ENCODE peak calls at places on chromosomes 6 and 20, in six cellular contexts. C, I, O, Q, D and P are unnamed samples.

GRCh38 chr6:40506956-40507355 is 80.2 kb downstream of the LRFN2 start:
- DNase-seq in C (no peak), I (no peak), O (no peak), Q (no peak), D (peak; percentile 9), P (no peak)

GRCh38 chr6:144160452-144160851 is 10.1 kb downstream of the STX11 start:
- DNase-seq in C (no peak), I (no peak), O (no peak), Q (no peak), D (no peak), P (no peak)

GRCh38 chr6:37551446-37551845 is 51.8 kb upstream of the CCDC167 start:
- DNase-seq in C (no peak), I (no peak), O (no peak), Q (no peak), D (no peak), P (no peak)

GRCh38 chr20:38208088-38208487 is 43.0 kb upstream of the TGM2 start:
- DNase-seq in C (peak; percentile 1), I (no peak), O (no peak), Q (no peak), D (no peak), P (peak; percentile 52)

GRCh38 chr6:154503576-154504501 is 6.6 kb downstream of the CNKSR3 start:
- DNase-seq in C (no peak), I (no peak), O (no peak), Q (no peak), D (no peak), P (no peak)

GRCh38 chr6:80094017-80094416 is 12.5 kb upstream of the BCKDHB start:
- DNase-seq in C (no peak), I (peak; percentile 24), O (no peak), Q (no peak), D (no peak), P (no peak)

GRCh38 chr6:37074053-37074827 is 68.8 kb downstream of the FGD2 start:
- DNase-seq in C (no peak), I (no peak), O (no peak), Q (no peak), D (no peak), P (no peak)

GRCh38 chr6:37110455-37111155 is 59.3 kb upstream of the PIM1 start:
- DNase-seq in C (no peak), I (no peak), O (peak; percentile 56), Q (no peak), D (no peak), P (no peak)

GRCh38 chr6:44969446-44970175 is 358.5 kb upstream of the RUNX2 start:
- DNase-seq in C (no peak), I (no peak), O (no peak), Q (no peak), D (no peak), P (no peak)

GRCh38 chr6:154984146-154984545 is 11.0 kb upstream of the TIAM2 start:
- DNase-seq in C (no peak), I (no peak), O (no peak), Q (no peak), D (no peak), P (no peak)

GRCh38 chr6:43243649-43244321 is 504 bp downstream of the TTBK1 start:
- DNase-seq in C (no peak), I (no peak), O (no peak), Q (no peak), D (no peak), P (no peak)

GRCh38 chr20:62791301-62792181 is 4.7 kb upstream of the MRGBP start:
- DNase-seq in C (peak; percentile 79), I (peak; percentile 87), O (peak; percentile 79), Q (peak; percentile 84), D (peak; percentile 83), P (no peak)

GRCh38 chr6:3819161-3820110 is 29.7 kb upstream of the FAM50B start:
- DNase-seq in C (no peak), I (no peak), O (no peak), Q (no peak), D (no peak), P (no peak)

GRCh38 chr6:158960046-158960445 is 40.0 kb downstream of the RSPH3 start:
- DNase-seq in C (no peak), I (no peak), O (no peak), Q (no peak), D (no peak), P (no peak)

GRCh38 chr6:157264701-157265100 is 58.6 kb downstream of the TMEM242 start:
- DNase-seq in C (no peak), I (no peak), O (no peak), Q (no peak), D (no peak), P (no peak)

DNA sequence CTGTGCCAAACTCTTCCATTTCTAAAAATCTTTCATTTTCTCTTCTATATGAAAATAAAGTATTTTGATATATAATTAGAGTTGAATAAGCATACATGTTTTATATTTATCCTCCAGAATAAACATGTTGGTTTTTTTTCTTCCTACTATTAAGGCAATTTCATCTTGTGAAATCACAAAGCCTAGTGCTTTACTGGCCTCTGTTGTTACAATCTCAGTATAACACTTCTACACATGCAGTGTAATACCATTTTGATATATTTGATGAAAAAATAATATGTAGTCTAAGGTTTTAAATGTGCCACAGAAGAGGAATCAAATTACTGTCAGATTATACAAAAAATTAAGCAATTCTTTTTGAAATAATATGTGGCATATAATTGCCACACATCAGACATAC is 225.3 kb upstream of the MANEA start:
- DNase-seq in C (no peak), I (no peak), O (no peak), Q (no peak), D (no peak), P (no peak)
- TF ChIP-seq CTCF in C (no peak), I (no peak), O (no peak), Q (no peak), D (no peak), P (peak; percentile 22)

GRCh38 chr6:106530026-106530425 is 99.3 kb downstream of the RTN4IP1 start:
- DNase-seq in C (no peak), I (no peak), O (no peak), Q (no peak), D (no peak), P (no peak)

GRCh38 chr6:106530502-106530901 is 98.8 kb downstream of the RTN4IP1 start:
- DNase-seq in C (no peak), I (no peak), O (no peak), Q (no peak), D (no peak), P (no peak)

GRCh38 chr6:106527979-106528378 is 101.3 kb downstream of the RTN4IP1 start:
- DNase-seq in C (no peak), I (no peak), O (no peak), Q (no peak), D (no peak), P (no peak)

GRCh38 chr6:106528521-106528920 is 100.8 kb downstream of the RTN4IP1 start:
- DNase-seq in C (no peak), I (no peak), O (no peak), Q (no peak), D (no peak), P (no peak)

GRCh38 chr6:106529438-106529837 is 99.9 kb downstream of the RTN4IP1 start:
- DNase-seq in C (no peak), I (no peak), O (no peak), Q (no peak), D (no peak), P (no peak)
- H3K4me3 ChIP-seq in C (no peak overlapping the region), I (no peak overlapping the region), O (no peak overlapping the region), Q (no peak overlapping the region), D (no peak overlapping the region), P (no peak overlapping the region)

GRCh38 chr6:32980488-32981038 is 12.2 kb downstream of the BRD2 start:
- DNase-seq in C (no peak), I (no peak), O (no peak), Q (no peak), D (no peak), P (no peak)
- H3K4me1 ChIP-seq in C (peaks cover 37% of the 10 kb centered on the region), I (peaks cover 21% of the 10 kb centered on the region), O (peaks cover 1% of the 10 kb centered on the region), Q (peaks cover 72% of the 10 kb centered on the region), D (peaks cover 36% of the 10 kb centered on the region), P (no peaks in the 10 kb centered on the region)

GRCh38 chr20:40880716-40881104 is 147.9 kb upstream of the TOP1 start:
- DNase-seq in C (no peak), I (no peak), O (no peak), Q (no peak), D (no peak), P (no peak)

GRCh38 chr20:40882173-40882572 is 146.4 kb upstream of the TOP1 start:
- DNase-seq in C (no peak), I (peak; percentile 90), O (no peak), Q (no peak), D (no peak), P (no peak)

GRCh38 chr20:40883097-40883496 is 145.5 kb upstream of the TOP1 start:
- DNase-seq in C (no peak), I (no peak), O (no peak), Q (no peak), D (no peak), P (no peak)

DNA sequence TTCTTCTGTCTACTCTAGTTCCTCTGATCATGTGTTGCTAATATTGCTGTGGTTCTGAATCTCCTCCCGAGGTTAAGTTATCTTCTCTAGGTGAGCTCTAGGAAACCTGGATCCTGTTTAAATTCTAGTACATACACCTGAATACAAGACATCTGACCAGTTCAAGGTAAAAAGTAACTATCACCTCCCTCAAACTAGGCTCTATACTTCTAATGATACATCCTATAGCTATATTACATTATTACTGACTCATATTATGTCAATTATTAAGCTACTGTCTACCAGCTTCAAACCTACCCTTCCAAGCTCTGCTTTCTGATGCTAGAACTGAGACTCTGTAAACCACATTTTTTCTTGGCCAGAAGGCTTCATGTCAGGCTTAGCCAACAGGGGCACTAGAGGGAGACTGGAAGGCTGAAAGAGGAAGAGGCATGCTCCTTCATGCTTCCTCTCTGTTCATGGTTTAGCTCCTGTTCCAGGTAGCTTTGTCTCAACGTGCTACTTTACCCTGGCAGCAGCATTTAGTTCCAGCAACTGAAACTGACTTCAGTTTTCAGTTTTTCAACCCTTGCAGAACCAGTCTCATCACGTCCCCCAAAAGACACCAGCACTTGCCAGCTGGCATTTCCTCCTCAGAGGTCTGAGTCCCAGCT is 148.4 kb upstream of the TOP1 start:
- DNase-seq in C (no peak), I (peak; percentile 66), O (no peak), Q (no peak), D (no peak), P (no peak)
- TF ChIP-seq CTCF in C (peak; percentile 7), I (peak; percentile 76), O (no peak), Q (no peak), D (no peak), P (peak; percentile 18)